ENCODE peak calls at places on chromosomes 2 and 18, in seven cellular contexts. X is neuronal stem cell, N is mesendoderm, C is IMR-90, T is trophoblast cell, Y is H1, Z is mesenchymal stem cell. P is an unnamed sample.

GRCh38 chr2:171595456-171595855 is 73.2 kb downstream of the CYBRD1 start:
- DNase-seq in X (no peak), N (no peak), C (no peak), T (no peak), Y (no peak), Z (no peak), P (no peak)

GRCh38 chr18:57243624-57244179 is 96.8 kb downstream of the BOD1L2 start:
- DNase-seq in X (no peak), N (no peak), C (no peak), T (no peak), Y (no peak), Z (no peak), P (no peak)

GRCh38 chr2:149885468-149885867 is 297.9 kb upstream of the MMADHC start:
- DNase-seq in X (no peak), N (no peak), C (no peak), T (no peak), Y (no peak), Z (no peak), P (no peak)

GRCh38 chr2:46548521-46549144 is 69.3 kb downstream of the TMEM247 start:
- DNase-seq in X (no peak), N (no peak), C (no peak), T (no peak), Y (no peak), Z (no peak), P (no peak)

GRCh38 chr2:88658318-88658717 is 31.1 kb upstream of the EIF2AK3 start:
- DNase-seq in X (no peak), N (no peak), C (peak), T (peak), Y (no peak), Z (peak), P (no peak)

GRCh38 chr2:30194421-30194820 is 36.9 kb upstream of the LBH start:
- DNase-seq in X (no peak), N (no peak), C (no peak), T (no peak), Y (no peak), Z (no peak), P (no peak)

GRCh38 chr2:237744613-237745249 is 53.8 kb upstream of the RBM44 start:
- DNase-seq in X (peak), N (peak), C (peak), T (peak), Y (peak), Z (peak), P (peak)

GRCh38 chr2:147355706-147356105 is 489.1 kb upstream of the ACVR2A start:
- DNase-seq in X (no peak), N (peak), C (no peak), T (peak), Y (no peak), Z (no peak), P (no peak)

GRCh38 chr2:61262699-61263098 is 100.7 kb downstream of the C2orf74 start:
- DNase-seq in X (no peak), N (no peak), C (peak), T (peak), Y (no peak), Z (peak), P (no peak)

GRCh38 chr18:77105021-77105420 is 27.6 kb downstream of the MBP start:
- DNase-seq in X (no peak), N (no peak), C (no peak), T (no peak), Y (no peak), Z (no peak), P (no peak)

GRCh38 chr2:207165121-207166038 is at the start of gene KLF7:
- DNase-seq in X (no peak), N (peak), C (peak), T (peak), Y (no peak), Z (no peak), P (peak)

GRCh38 chr2:218618102-218618860 is 10.6 kb downstream of the PLCD4 start:
- DNase-seq in X (no peak), N (peak), C (no peak), T (no peak), Y (no peak), Z (no peak), P (no peak)

GRCh38 chr2:42971947-42972736 is 179.8 kb upstream of the HAAO start:
- DNase-seq in X (no peak), N (peak), C (peak), T (no peak), Y (no peak), Z (peak), P (no peak)

GRCh38 chr18:69956037-69956436 is 8.4 kb upstream of the CD226 start:
- DNase-seq in X (no peak), N (no peak), C (no peak), T (no peak), Y (no peak), Z (peak), P (no peak)

GRCh38 chr2:27496357-27497287 is at the start of gene GCKR:
- DNase-seq in X (no peak), N (no peak), C (peak), T (peak), Y (no peak), Z (no peak), P (no peak)

GRCh38 chr2:116917196-116917595 is 897.3 kb upstream of the DDX18 start:
- DNase-seq in X (no peak), N (no peak), C (no peak), T (no peak), Y (no peak), Z (no peak), P (no peak)

GRCh38 chr2:143399679-143400078 is 270.5 kb downstream of the ARHGAP15 start:
- DNase-seq in X (no peak), N (no peak), C (peak), T (peak), Y (no peak), Z (peak), P (no peak)

GRCh38 chr2:239022437-239023260 is 174.8 kb downstream of the TWIST2 start:
- DNase-seq in X (no peak), N (no peak), C (no peak), T (no peak), Y (no peak), Z (no peak), P (no peak)

GRCh38 chr2:24768601-24769000 is 24.6 kb downstream of the PTRHD1 start:
- DNase-seq in X (no peak), N (no peak), C (no peak), T (no peak), Y (no peak), Z (no peak), P (peak)

GRCh38 chr2:15801439-15801838 is 138.9 kb upstream of the MYCN start:
- DNase-seq in X (no peak), N (no peak), C (no peak), T (no peak), Y (no peak), Z (no peak), P (no peak)

GRCh38 chr2:99081886-99082285 is 59.6 kb upstream of the C2orf15 start:
- DNase-seq in X (no peak), N (peak), C (no peak), T (no peak), Y (no peak), Z (no peak), P (no peak)

GRCh38 chr2:204491528-204491927 is 53.7 kb upstream of the PARD3B start:
- DNase-seq in X (no peak), N (no peak), C (no peak), T (no peak), Y (no peak), Z (no peak), P (no peak)

GRCh38 chr2:109521233-109521632 is 92.5 kb downstream of the SEPTIN10 start:
- DNase-seq in X (no peak), N (no peak), C (no peak), T (no peak), Y (no peak), Z (no peak), P (no peak)
- H2BK5ac ChIP-seq in X (no peak), N (no peak), C (no peak), T (no peak), Y (no peak), Z (no peak), P (no peak)

DNA sequence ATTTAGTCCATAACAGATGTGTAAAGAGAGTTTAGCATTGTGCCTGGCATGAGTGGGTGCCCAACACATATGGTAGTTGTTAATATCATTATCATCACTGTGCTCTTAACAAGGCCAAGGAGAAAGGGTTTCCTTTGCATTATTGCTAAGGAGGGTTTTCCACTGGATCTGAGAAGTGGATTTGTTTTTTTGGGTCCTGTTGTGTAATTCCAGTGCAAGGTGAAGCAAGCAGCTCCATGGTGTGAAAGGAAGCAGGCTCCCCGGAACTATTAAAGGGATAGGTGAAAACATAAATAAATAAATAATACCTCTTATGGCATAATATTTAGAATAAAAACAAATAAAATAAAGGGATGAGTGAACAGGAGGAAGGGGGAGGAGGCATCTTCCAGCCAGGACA is 65.3 kb downstream of the MTCL1 start:
- DNase-seq in X (no peak), N (no peak), C (no peak), T (no peak), Y (no peak), Z (no peak), P (no peak)
- H2BK5ac ChIP-seq in X (no peak), N (no peak), C (no peak), T (no peak), Y (no peak), Z (no peak), P (no peak)

GRCh38 chr2:126669772-126670171 is 13.8 kb downstream of the GYPC start:
- DNase-seq in X (no peak), N (no peak), C (no peak), T (no peak), Y (no peak), Z (no peak), P (no peak)
- H2BK5ac ChIP-seq in X (no peak), N (no peak), C (no peak), T (no peak), Y (no peak), Z (no peak), P (no peak)

GRCh38 chr18:49435170-49435569 is 25.3 kb downstream of the DYM start:
- DNase-seq in X (no peak), N (no peak), C (no peak), T (no peak), Y (no peak), Z (no peak), P (no peak)
- H2BK5ac ChIP-seq in X (no peak), N (no peak), C (no peak), T (no peak), Y (no peak), Z (no peak), P (no peak)

GRCh38 chr2:230996661-230997060 is 740 bp downstream of the SPATA3 start:
- DNase-seq in X (no peak), N (no peak), C (no peak), T (no peak), Y (no peak), Z (no peak), P (no peak)

GRCh38 chr2:230999477-230999876 is 3.6 kb downstream of the SPATA3 start:
- DNase-seq in X (no peak), N (no peak), C (no peak), T (no peak), Y (no peak), Z (no peak), P (no peak)

GRCh38 chr2:230991598-230991997 is 4.3 kb upstream of the SPATA3 start:
- DNase-seq in X (no peak), N (no peak), C (no peak), T (no peak), Y (no peak), Z (no peak), P (no peak)

GRCh38 chr2:230998882-230999281 is 3.0 kb downstream of the SPATA3 start:
- DNase-seq in X (no peak), N (no peak), C (no peak), T (peak), Y (no peak), Z (no peak), P (no peak)

DNA sequence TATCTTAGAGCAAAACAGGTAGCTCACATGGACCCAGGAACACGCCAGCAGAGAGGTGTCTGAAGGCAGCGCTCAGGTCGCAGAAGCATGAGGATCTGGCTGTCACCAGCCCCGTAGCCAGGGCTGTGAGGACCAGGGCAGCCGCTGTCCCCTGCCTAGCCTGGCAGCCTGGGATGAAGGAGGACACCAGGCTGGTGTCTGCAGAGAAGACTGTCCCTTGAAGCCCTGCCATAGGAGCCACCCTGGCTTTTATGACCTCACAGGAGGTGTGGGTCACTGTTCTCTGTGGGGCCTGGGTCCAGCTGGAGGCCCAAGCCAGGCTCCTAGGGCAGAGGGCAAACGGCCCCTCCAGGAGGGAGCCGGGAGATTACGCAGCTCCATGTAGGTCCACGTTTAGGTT is at the start of gene SPATA3:
- DNase-seq in X (no peak), N (no peak), C (no peak), T (no peak), Y (no peak), Z (no peak), P (no peak)
- H2BK5ac ChIP-seq in X (no peak), N (no peak), C (no peak), T (no peak), Y (no peak), Z (no peak), P (no peak)

GRCh38 chr2:101779652-101780051 is 82.1 kb downstream of the MAP4K4 start:
- DNase-seq in X (no peak), N (no peak), C (no peak), T (no peak), Y (no peak), Z (no peak), P (no peak)

GRCh38 chr2:101777337-101777736 is 79.8 kb downstream of the MAP4K4 start:
- DNase-seq in X (no peak), N (no peak), C (no peak), T (no peak), Y (no peak), Z (no peak), P (no peak)

GRCh38 chr2:101778102-101778501 is 80.6 kb downstream of the MAP4K4 start:
- DNase-seq in X (no peak), N (no peak), C (no peak), T (no peak), Y (no peak), Z (no peak), P (no peak)

GRCh38 chr2:101781326-101781725 is 83.8 kb downstream of the MAP4K4 start:
- DNase-seq in X (no peak), N (no peak), C (no peak), T (no peak), Y (no peak), Z (no peak), P (no peak)

GRCh38 chr2:101779190-101779589 is 81.7 kb downstream of the MAP4K4 start:
- DNase-seq in X (no peak), N (no peak), C (no peak), T (no peak), Y (no peak), Z (no peak), P (no peak)
- H2BK5ac ChIP-seq in X (no peak), N (no peak), C (no peak), T (no peak), Y (no peak), Z (no peak), P (no peak)

GRCh38 chr18:2536063-2536462 is 35.2 kb downstream of the METTL4 start:
- DNase-seq in X (no peak), N (peak), C (no peak), T (peak), Y (no peak), Z (peak), P (no peak)
- H2BK5ac ChIP-seq in X (no peak), N (no peak), C (peak), T (no peak), Y (no peak), Z (peak), P (no peak)